ENCODE peak calls at places on chromosomes 7 and 10, in ten cellular contexts. One of them, this sample, is unnamed.

GRCh38 chr7:6403907-6404306 is 43.8 kb downstream of the DAGLB start:
- DNase-seq in OCI-LY7: no peak
- DNase-seq in G401: no peak
- DNase-seq in RWPE2: no peak
- DNase-seq in cardiac muscle cell: no peak
- DNase-seq in endothelial cell of umbilical vein: no peak
- DNase-seq in stimulated activated naive B cell treated with anti-CD40 and anti-IgM and Interleukin-4, amounts not matched to agents 10 μg/mL and 1 μg/mL and 100 μg/mL, for 72 hours: no peak
- DNase-seq in adipocyte: no peak
- DNase-seq in uterus: no peak
- DNase-seq in stimulated activated CD4-positive, alpha-beta T cell treated with anti-CD3 and anti-CD28 coated beads, Interleukin-1b, Interleukin-23, amount 100 ng/mL, for 48 hours: no peak
- DNase-seq in this sample: no peak

GRCh38 chr10:126373137-126373536 is 15.1 kb downstream of the ADAM12 start:
- DNase-seq in OCI-LY7: no peak
- DNase-seq in G401: no peak
- DNase-seq in RWPE2: no peak
- DNase-seq in cardiac muscle cell: peak
- DNase-seq in endothelial cell of umbilical vein: no peak
- DNase-seq in stimulated activated naive B cell treated with anti-CD40 and anti-IgM and Interleukin-4, amounts not matched to agents 10 μg/mL and 1 μg/mL and 100 μg/mL, for 72 hours: no peak
- DNase-seq in adipocyte: peak
- DNase-seq in uterus: no peak
- DNase-seq in stimulated activated CD4-positive, alpha-beta T cell treated with anti-CD3 and anti-CD28 coated beads, Interleukin-1b, Interleukin-23, amount 100 ng/mL, for 48 hours: no peak
- DNase-seq in this sample: peak

GRCh38 chr7:137850586-137850985 is 3.8 kb upstream of the DGKI start:
- DNase-seq in OCI-LY7: no peak
- DNase-seq in G401: no peak
- DNase-seq in RWPE2: no peak
- DNase-seq in cardiac muscle cell: no peak
- DNase-seq in endothelial cell of umbilical vein: no peak
- DNase-seq in stimulated activated naive B cell treated with anti-CD40 and anti-IgM and Interleukin-4, amounts not matched to agents 10 μg/mL and 1 μg/mL and 100 μg/mL, for 72 hours: no peak
- DNase-seq in adipocyte: no peak
- DNase-seq in uterus: no peak
- DNase-seq in stimulated activated CD4-positive, alpha-beta T cell treated with anti-CD3 and anti-CD28 coated beads, Interleukin-1b, Interleukin-23, amount 100 ng/mL, for 48 hours: no peak
- DNase-seq in this sample: no peak

GRCh38 chr10:32000937-32001336 is 55.3 kb downstream of the KIF5B start:
- DNase-seq in OCI-LY7: no peak
- DNase-seq in G401: no peak
- DNase-seq in RWPE2: no peak
- DNase-seq in cardiac muscle cell: peak
- DNase-seq in endothelial cell of umbilical vein: no peak
- DNase-seq in stimulated activated naive B cell treated with anti-CD40 and anti-IgM and Interleukin-4, amounts not matched to agents 10 μg/mL and 1 μg/mL and 100 μg/mL, for 72 hours: no peak
- DNase-seq in adipocyte: no peak
- DNase-seq in uterus: no peak
- DNase-seq in stimulated activated CD4-positive, alpha-beta T cell treated with anti-CD3 and anti-CD28 coated beads, Interleukin-1b, Interleukin-23, amount 100 ng/mL, for 48 hours: no peak
- DNase-seq in this sample: no peak

GRCh38 chr7:94400643-94401042 is 5.9 kb downstream of the COL1A2 start:
- DNase-seq in OCI-LY7: no peak
- DNase-seq in G401: no peak
- DNase-seq in RWPE2: no peak
- DNase-seq in cardiac muscle cell: peak
- DNase-seq in endothelial cell of umbilical vein: peak
- DNase-seq in stimulated activated naive B cell treated with anti-CD40 and anti-IgM and Interleukin-4, amounts not matched to agents 10 μg/mL and 1 μg/mL and 100 μg/mL, for 72 hours: no peak
- DNase-seq in adipocyte: peak
- DNase-seq in uterus: no peak
- DNase-seq in stimulated activated CD4-positive, alpha-beta T cell treated with anti-CD3 and anti-CD28 coated beads, Interleukin-1b, Interleukin-23, amount 100 ng/mL, for 48 hours: no peak
- DNase-seq in this sample: no peak

GRCh38 chr7:29564455-29565185 is 985 bp downstream of the PRR15 start:
- DNase-seq in OCI-LY7: no peak
- DNase-seq in G401: no peak
- DNase-seq in RWPE2: peak
- DNase-seq in cardiac muscle cell: peak
- DNase-seq in endothelial cell of umbilical vein: peak
- DNase-seq in stimulated activated naive B cell treated with anti-CD40 and anti-IgM and Interleukin-4, amounts not matched to agents 10 μg/mL and 1 μg/mL and 100 μg/mL, for 72 hours: no peak
- DNase-seq in adipocyte: peak
- DNase-seq in uterus: peak
- DNase-seq in stimulated activated CD4-positive, alpha-beta T cell treated with anti-CD3 and anti-CD28 coated beads, Interleukin-1b, Interleukin-23, amount 100 ng/mL, for 48 hours: no peak
- DNase-seq in this sample: peak

GRCh38 chr10:72223743-72224101 is 7.6 kb upstream of the ASCC1 start:
- DNase-seq in OCI-LY7: no peak
- DNase-seq in G401: no peak
- DNase-seq in RWPE2: no peak
- DNase-seq in cardiac muscle cell: no peak
- DNase-seq in endothelial cell of umbilical vein: peak
- DNase-seq in stimulated activated naive B cell treated with anti-CD40 and anti-IgM and Interleukin-4, amounts not matched to agents 10 μg/mL and 1 μg/mL and 100 μg/mL, for 72 hours: no peak
- DNase-seq in adipocyte: peak
- DNase-seq in uterus: no peak
- DNase-seq in stimulated activated CD4-positive, alpha-beta T cell treated with anti-CD3 and anti-CD28 coated beads, Interleukin-1b, Interleukin-23, amount 100 ng/mL, for 48 hours: peak
- DNase-seq in this sample: no peak

GRCh38 chr7:92340016-92340415 is 94.2 kb downstream of the ANKIB1 start:
- DNase-seq in OCI-LY7: no peak
- DNase-seq in G401: no peak
- DNase-seq in RWPE2: no peak
- DNase-seq in cardiac muscle cell: no peak
- DNase-seq in endothelial cell of umbilical vein: no peak
- DNase-seq in stimulated activated naive B cell treated with anti-CD40 and anti-IgM and Interleukin-4, amounts not matched to agents 10 μg/mL and 1 μg/mL and 100 μg/mL, for 72 hours: no peak
- DNase-seq in adipocyte: no peak
- DNase-seq in uterus: no peak
- DNase-seq in stimulated activated CD4-positive, alpha-beta T cell treated with anti-CD3 and anti-CD28 coated beads, Interleukin-1b, Interleukin-23, amount 100 ng/mL, for 48 hours: no peak
- DNase-seq in this sample: no peak

GRCh38 chr7:33841658-33842057 is 63.7 kb upstream of the BMPER start:
- DNase-seq in OCI-LY7: no peak
- DNase-seq in G401: no peak
- DNase-seq in RWPE2: no peak
- DNase-seq in cardiac muscle cell: peak
- DNase-seq in endothelial cell of umbilical vein: peak
- DNase-seq in stimulated activated naive B cell treated with anti-CD40 and anti-IgM and Interleukin-4, amounts not matched to agents 10 μg/mL and 1 μg/mL and 100 μg/mL, for 72 hours: no peak
- DNase-seq in adipocyte: no peak
- DNase-seq in uterus: peak
- DNase-seq in stimulated activated CD4-positive, alpha-beta T cell treated with anti-CD3 and anti-CD28 coated beads, Interleukin-1b, Interleukin-23, amount 100 ng/mL, for 48 hours: no peak
- DNase-seq in this sample: peak

GRCh38 chr10:95814011-95814727 is 58.2 kb downstream of the ENTPD1 start:
- DNase-seq in OCI-LY7: no peak
- DNase-seq in G401: no peak
- DNase-seq in RWPE2: no peak
- DNase-seq in cardiac muscle cell: peak
- DNase-seq in endothelial cell of umbilical vein: peak
- DNase-seq in stimulated activated naive B cell treated with anti-CD40 and anti-IgM and Interleukin-4, amounts not matched to agents 10 μg/mL and 1 μg/mL and 100 μg/mL, for 72 hours: no peak
- DNase-seq in adipocyte: peak
- DNase-seq in uterus: peak
- DNase-seq in stimulated activated CD4-positive, alpha-beta T cell treated with anti-CD3 and anti-CD28 coated beads, Interleukin-1b, Interleukin-23, amount 100 ng/mL, for 48 hours: no peak
- DNase-seq in this sample: peak

GRCh38 chr7:74461970-74462706 is 8.4 kb downstream of the GTF2IRD1 start:
- DNase-seq in OCI-LY7: no peak
- DNase-seq in G401: no peak
- DNase-seq in RWPE2: no peak
- DNase-seq in cardiac muscle cell: no peak
- DNase-seq in endothelial cell of umbilical vein: no peak
- DNase-seq in stimulated activated naive B cell treated with anti-CD40 and anti-IgM and Interleukin-4, amounts not matched to agents 10 μg/mL and 1 μg/mL and 100 μg/mL, for 72 hours: no peak
- DNase-seq in adipocyte: no peak
- DNase-seq in uterus: no peak
- DNase-seq in stimulated activated CD4-positive, alpha-beta T cell treated with anti-CD3 and anti-CD28 coated beads, Interleukin-1b, Interleukin-23, amount 100 ng/mL, for 48 hours: no peak
- DNase-seq in this sample: no peak

GRCh38 chr10:35056133-35056532 is 34.0 kb downstream of the CUL2 start:
- DNase-seq in OCI-LY7: no peak
- DNase-seq in G401: no peak
- DNase-seq in RWPE2: no peak
- DNase-seq in cardiac muscle cell: no peak
- DNase-seq in endothelial cell of umbilical vein: no peak
- DNase-seq in stimulated activated naive B cell treated with anti-CD40 and anti-IgM and Interleukin-4, amounts not matched to agents 10 μg/mL and 1 μg/mL and 100 μg/mL, for 72 hours: no peak
- DNase-seq in adipocyte: no peak
- DNase-seq in uterus: no peak
- DNase-seq in stimulated activated CD4-positive, alpha-beta T cell treated with anti-CD3 and anti-CD28 coated beads, Interleukin-1b, Interleukin-23, amount 100 ng/mL, for 48 hours: no peak
- DNase-seq in this sample: no peak

GRCh38 chr7:73823873-73824597 is 6.8 kb upstream of the CLDN4 start:
- DNase-seq in OCI-LY7: no peak
- DNase-seq in G401: no peak
- DNase-seq in RWPE2: no peak
- DNase-seq in cardiac muscle cell: no peak
- DNase-seq in endothelial cell of umbilical vein: no peak
- DNase-seq in stimulated activated naive B cell treated with anti-CD40 and anti-IgM and Interleukin-4, amounts not matched to agents 10 μg/mL and 1 μg/mL and 100 μg/mL, for 72 hours: no peak
- DNase-seq in adipocyte: no peak
- DNase-seq in uterus: no peak
- DNase-seq in stimulated activated CD4-positive, alpha-beta T cell treated with anti-CD3 and anti-CD28 coated beads, Interleukin-1b, Interleukin-23, amount 100 ng/mL, for 48 hours: no peak
- DNase-seq in this sample: no peak

GRCh38 chr10:34918060-34918840 is 103.2 kb upstream of the PARD3 start:
- DNase-seq in OCI-LY7: no peak
- DNase-seq in G401: no peak
- DNase-seq in RWPE2: no peak
- DNase-seq in cardiac muscle cell: no peak
- DNase-seq in endothelial cell of umbilical vein: no peak
- DNase-seq in stimulated activated naive B cell treated with anti-CD40 and anti-IgM and Interleukin-4, amounts not matched to agents 10 μg/mL and 1 μg/mL and 100 μg/mL, for 72 hours: no peak
- DNase-seq in adipocyte: no peak
- DNase-seq in uterus: no peak
- DNase-seq in stimulated activated CD4-positive, alpha-beta T cell treated with anti-CD3 and anti-CD28 coated beads, Interleukin-1b, Interleukin-23, amount 100 ng/mL, for 48 hours: no peak
- DNase-seq in this sample: no peak

GRCh38 chr7:9149499-9150082 is 716.2 kb downstream of the NXPH1 start:
- DNase-seq in OCI-LY7: no peak
- DNase-seq in G401: no peak
- DNase-seq in RWPE2: no peak
- DNase-seq in cardiac muscle cell: no peak
- DNase-seq in endothelial cell of umbilical vein: no peak
- DNase-seq in stimulated activated naive B cell treated with anti-CD40 and anti-IgM and Interleukin-4, amounts not matched to agents 10 μg/mL and 1 μg/mL and 100 μg/mL, for 72 hours: no peak
- DNase-seq in adipocyte: no peak
- DNase-seq in uterus: no peak
- DNase-seq in stimulated activated CD4-positive, alpha-beta T cell treated with anti-CD3 and anti-CD28 coated beads, Interleukin-1b, Interleukin-23, amount 100 ng/mL, for 48 hours: no peak
- DNase-seq in this sample: no peak

GRCh38 chr10:48800283-48800675 is 115.6 kb downstream of the WDFY4 start:
- DNase-seq in OCI-LY7: peak
- DNase-seq in G401: no peak
- DNase-seq in RWPE2: no peak
- DNase-seq in cardiac muscle cell: no peak
- DNase-seq in endothelial cell of umbilical vein: no peak
- DNase-seq in stimulated activated naive B cell treated with anti-CD40 and anti-IgM and Interleukin-4, amounts not matched to agents 10 μg/mL and 1 μg/mL and 100 μg/mL, for 72 hours: no peak
- DNase-seq in adipocyte: no peak
- DNase-seq in uterus: no peak
- DNase-seq in stimulated activated CD4-positive, alpha-beta T cell treated with anti-CD3 and anti-CD28 coated beads, Interleukin-1b, Interleukin-23, amount 100 ng/mL, for 48 hours: no peak
- DNase-seq in this sample: no peak

GRCh38 chr10:60414877-60415585 is 25.4 kb upstream of the ANK3 start:
- DNase-seq in OCI-LY7: no peak
- DNase-seq in G401: no peak
- DNase-seq in RWPE2: peak
- DNase-seq in cardiac muscle cell: peak
- DNase-seq in endothelial cell of umbilical vein: peak
- DNase-seq in stimulated activated naive B cell treated with anti-CD40 and anti-IgM and Interleukin-4, amounts not matched to agents 10 μg/mL and 1 μg/mL and 100 μg/mL, for 72 hours: no peak
- DNase-seq in adipocyte: peak
- DNase-seq in uterus: no peak
- DNase-seq in stimulated activated CD4-positive, alpha-beta T cell treated with anti-CD3 and anti-CD28 coated beads, Interleukin-1b, Interleukin-23, amount 100 ng/mL, for 48 hours: no peak
- DNase-seq in this sample: no peak

GRCh38 chr7:690478-691360 is 35.8 kb upstream of the DNAAF5 start:
- DNase-seq in OCI-LY7: no peak
- DNase-seq in G401: no peak
- DNase-seq in RWPE2: no peak
- DNase-seq in cardiac muscle cell: no peak
- DNase-seq in endothelial cell of umbilical vein: no peak
- DNase-seq in stimulated activated naive B cell treated with anti-CD40 and anti-IgM and Interleukin-4, amounts not matched to agents 10 μg/mL and 1 μg/mL and 100 μg/mL, for 72 hours: no peak
- DNase-seq in adipocyte: no peak
- DNase-seq in uterus: no peak
- DNase-seq in stimulated activated CD4-positive, alpha-beta T cell treated with anti-CD3 and anti-CD28 coated beads, Interleukin-1b, Interleukin-23, amount 100 ng/mL, for 48 hours: no peak
- DNase-seq in this sample: no peak

GRCh38 chr7:28570970-28571288 is 158.6 kb downstream of the CREB5 start:
- DNase-seq in OCI-LY7: no peak
- DNase-seq in G401: no peak
- DNase-seq in RWPE2: peak
- DNase-seq in cardiac muscle cell: peak
- DNase-seq in endothelial cell of umbilical vein: no peak
- DNase-seq in stimulated activated naive B cell treated with anti-CD40 and anti-IgM and Interleukin-4, amounts not matched to agents 10 μg/mL and 1 μg/mL and 100 μg/mL, for 72 hours: no peak
- DNase-seq in adipocyte: peak
- DNase-seq in uterus: no peak
- DNase-seq in stimulated activated CD4-positive, alpha-beta T cell treated with anti-CD3 and anti-CD28 coated beads, Interleukin-1b, Interleukin-23, amount 100 ng/mL, for 48 hours: no peak
- DNase-seq in this sample: no peak

GRCh38 chr10:109887776-109888175 is 35.5 kb downstream of the XPNPEP1 start:
- DNase-seq in OCI-LY7: no peak
- DNase-seq in G401: no peak
- DNase-seq in RWPE2: no peak
- DNase-seq in cardiac muscle cell: no peak
- DNase-seq in endothelial cell of umbilical vein: no peak
- DNase-seq in stimulated activated naive B cell treated with anti-CD40 and anti-IgM and Interleukin-4, amounts not matched to agents 10 μg/mL and 1 μg/mL and 100 μg/mL, for 72 hours: no peak
- DNase-seq in adipocyte: no peak
- DNase-seq in uterus: no peak
- DNase-seq in stimulated activated CD4-positive, alpha-beta T cell treated with anti-CD3 and anti-CD28 coated beads, Interleukin-1b, Interleukin-23, amount 100 ng/mL, for 48 hours: no peak
- DNase-seq in this sample: no peak

GRCh38 chr7:157689269-157690057 is 352.7 kb downstream of the DNAJB6 start:
- DNase-seq in OCI-LY7: no peak
- DNase-seq in G401: no peak
- DNase-seq in RWPE2: no peak
- DNase-seq in cardiac muscle cell: no peak
- DNase-seq in endothelial cell of umbilical vein: no peak
- DNase-seq in stimulated activated naive B cell treated with anti-CD40 and anti-IgM and Interleukin-4, amounts not matched to agents 10 μg/mL and 1 μg/mL and 100 μg/mL, for 72 hours: no peak
- DNase-seq in adipocyte: no peak
- DNase-seq in uterus: no peak
- DNase-seq in stimulated activated CD4-positive, alpha-beta T cell treated with anti-CD3 and anti-CD28 coated beads, Interleukin-1b, Interleukin-23, amount 100 ng/mL, for 48 hours: no peak
- DNase-seq in this sample: no peak

GRCh38 chr10:110556993-110557601 is 10.4 kb upstream of the SMC3 start:
- DNase-seq in OCI-LY7: peak
- DNase-seq in G401: peak
- DNase-seq in RWPE2: no peak
- DNase-seq in cardiac muscle cell: peak
- DNase-seq in endothelial cell of umbilical vein: peak
- DNase-seq in stimulated activated naive B cell treated with anti-CD40 and anti-IgM and Interleukin-4, amounts not matched to agents 10 μg/mL and 1 μg/mL and 100 μg/mL, for 72 hours: no peak
- DNase-seq in adipocyte: peak
- DNase-seq in uterus: no peak
- DNase-seq in stimulated activated CD4-positive, alpha-beta T cell treated with anti-CD3 and anti-CD28 coated beads, Interleukin-1b, Interleukin-23, amount 100 ng/mL, for 48 hours: peak
- DNase-seq in this sample: peak

GRCh38 chr7:40987571-40987970 is 715.3 kb downstream of the INHBA start:
- DNase-seq in OCI-LY7: no peak
- DNase-seq in G401: no peak
- DNase-seq in RWPE2: no peak
- DNase-seq in cardiac muscle cell: no peak
- DNase-seq in endothelial cell of umbilical vein: no peak
- DNase-seq in stimulated activated naive B cell treated with anti-CD40 and anti-IgM and Interleukin-4, amounts not matched to agents 10 μg/mL and 1 μg/mL and 100 μg/mL, for 72 hours: no peak
- DNase-seq in adipocyte: no peak
- DNase-seq in uterus: no peak
- DNase-seq in stimulated activated CD4-positive, alpha-beta T cell treated with anti-CD3 and anti-CD28 coated beads, Interleukin-1b, Interleukin-23, amount 100 ng/mL, for 48 hours: no peak
- DNase-seq in this sample: no peak

GRCh38 chr7:126685596-126685995 is 567.1 kb downstream of the GRM8 start:
- DNase-seq in OCI-LY7: no peak
- DNase-seq in G401: no peak
- DNase-seq in RWPE2: no peak
- DNase-seq in cardiac muscle cell: no peak
- DNase-seq in endothelial cell of umbilical vein: no peak
- DNase-seq in stimulated activated naive B cell treated with anti-CD40 and anti-IgM and Interleukin-4, amounts not matched to agents 10 μg/mL and 1 μg/mL and 100 μg/mL, for 72 hours: no peak
- DNase-seq in adipocyte: no peak
- DNase-seq in uterus: no peak
- DNase-seq in stimulated activated CD4-positive, alpha-beta T cell treated with anti-CD3 and anti-CD28 coated beads, Interleukin-1b, Interleukin-23, amount 100 ng/mL, for 48 hours: no peak
- DNase-seq in this sample: no peak

GRCh38 chr10:15898046-15898445 is 37.7 kb upstream of the MINDY3 start:
- DNase-seq in OCI-LY7: peak
- DNase-seq in G401: peak
- DNase-seq in RWPE2: no peak
- DNase-seq in cardiac muscle cell: peak
- DNase-seq in endothelial cell of umbilical vein: peak
- DNase-seq in stimulated activated naive B cell treated with anti-CD40 and anti-IgM and Interleukin-4, amounts not matched to agents 10 μg/mL and 1 μg/mL and 100 μg/mL, for 72 hours: no peak
- DNase-seq in adipocyte: peak
- DNase-seq in uterus: no peak
- DNase-seq in stimulated activated CD4-positive, alpha-beta T cell treated with anti-CD3 and anti-CD28 coated beads, Interleukin-1b, Interleukin-23, amount 100 ng/mL, for 48 hours: no peak
- DNase-seq in this sample: no peak

GRCh38 chr10:121927361-121927840 is 430 bp downstream of the ATE1 start:
- DNase-seq in OCI-LY7: peak
- DNase-seq in G401: no peak
- DNase-seq in RWPE2: peak
- DNase-seq in cardiac muscle cell: peak
- DNase-seq in endothelial cell of umbilical vein: no peak
- DNase-seq in stimulated activated naive B cell treated with anti-CD40 and anti-IgM and Interleukin-4, amounts not matched to agents 10 μg/mL and 1 μg/mL and 100 μg/mL, for 72 hours: peak
- DNase-seq in adipocyte: peak
- DNase-seq in uterus: peak
- DNase-seq in stimulated activated CD4-positive, alpha-beta T cell treated with anti-CD3 and anti-CD28 coated beads, Interleukin-1b, Interleukin-23, amount 100 ng/mL, for 48 hours: peak
- DNase-seq in this sample: peak

GRCh38 chr10:95242581-95243317 is 48.1 kb downstream of the PDLIM1 start:
- DNase-seq in OCI-LY7: peak
- DNase-seq in G401: peak
- DNase-seq in RWPE2: no peak
- DNase-seq in cardiac muscle cell: peak
- DNase-seq in endothelial cell of umbilical vein: peak
- DNase-seq in stimulated activated naive B cell treated with anti-CD40 and anti-IgM and Interleukin-4, amounts not matched to agents 10 μg/mL and 1 μg/mL and 100 μg/mL, for 72 hours: no peak
- DNase-seq in adipocyte: peak
- DNase-seq in uterus: no peak
- DNase-seq in stimulated activated CD4-positive, alpha-beta T cell treated with anti-CD3 and anti-CD28 coated beads, Interleukin-1b, Interleukin-23, amount 100 ng/mL, for 48 hours: peak
- DNase-seq in this sample: no peak

GRCh38 chr7:49776994-49777393 is 3.6 kb downstream of the VWC2 start:
- DNase-seq in OCI-LY7: no peak
- DNase-seq in G401: peak
- DNase-seq in RWPE2: no peak
- DNase-seq in cardiac muscle cell: no peak
- DNase-seq in endothelial cell of umbilical vein: no peak
- DNase-seq in stimulated activated naive B cell treated with anti-CD40 and anti-IgM and Interleukin-4, amounts not matched to agents 10 μg/mL and 1 μg/mL and 100 μg/mL, for 72 hours: no peak
- DNase-seq in adipocyte: no peak
- DNase-seq in uterus: no peak
- DNase-seq in stimulated activated CD4-positive, alpha-beta T cell treated with anti-CD3 and anti-CD28 coated beads, Interleukin-1b, Interleukin-23, amount 100 ng/mL, for 48 hours: no peak
- DNase-seq in this sample: no peak

This sample was measured in left cardiac atrium.